ENCODE peak calls at places on chromosomes 12 and 14, in ten cellular contexts. J is thoracic aorta; W is stimulated activated CD4-positive, alpha-beta T cell treated with anti-CD3 and anti-CD28 coated beads, Interleukin-2, amount 100 ng/mL, for 24 hours; X is iris pigment epithelial cell; G is NCI-H1092 treated with DMSO at 0.1 percent for 48 hours; K is foreskin fibroblast; N is GM18507; H is iPS DF 6.9; Q is NCI-H1105 treated with DMSO at 0.1 percent for 48 hours; A is left colon. R is an unnamed sample.

GRCh38 chr12:113184098-113184899 is 979 bp downstream of the DDX54 start:
- DNase-seq in J (peak), W (no peak), X (no peak), G (no peak), K (no peak), N (no peak), H (no peak), Q (no peak), A (no peak), R (no peak)

GRCh38 chr12:83161451-83161850 is 474.7 kb downstream of the TMTC2 start:
- DNase-seq in J (no peak), W (no peak), X (peak), G (no peak), K (peak), N (no peak), H (no peak), Q (no peak), A (no peak), R (no peak)

GRCh38 chr14:81219821-81220487 is 805 bp downstream of the GTF2A1 start:
- DNase-seq in J (no peak), W (peak), X (peak), G (peak), K (peak), N (no peak), H (no peak), Q (peak), A (no peak), R (peak)

GRCh38 chr12:111806304-111806703 is 35.7 kb upstream of the MAPKAPK5 start:
- DNase-seq in J (no peak), W (no peak), X (no peak), G (no peak), K (no peak), N (no peak), H (no peak), Q (no peak), A (no peak), R (no peak)

GRCh38 chr14:24095196-24096068 is 1.3 kb downstream of the PCK2 start:
- DNase-seq in J (no peak), W (peak), X (peak), G (no peak), K (peak), N (peak), H (no peak), Q (peak), A (peak), R (peak)

GRCh38 chr14:29906256-29906885 is 21.3 kb downstream of the PRKD1 start:
- DNase-seq in J (no peak), W (no peak), X (peak), G (no peak), K (peak), N (no peak), H (no peak), Q (peak), A (no peak), R (peak)

GRCh38 chr12:127355061-127355820 is 911.7 kb upstream of the TMEM132C start:
- DNase-seq in J (no peak), W (no peak), X (no peak), G (peak), K (peak), N (no peak), H (peak), Q (no peak), A (no peak), R (peak)

GRCh38 chr12:57487055-57487596 is 742 bp upstream of the MARS1 start:
- DNase-seq in J (no peak), W (no peak), X (no peak), G (no peak), K (no peak), N (no peak), H (no peak), Q (no peak), A (no peak), R (no peak)

GRCh38 chr14:100098171-100098570 is 32.9 kb downstream of the EVL start:
- DNase-seq in J (no peak), W (no peak), X (no peak), G (no peak), K (no peak), N (no peak), H (no peak), Q (no peak), A (no peak), R (no peak)

GRCh38 chr12:109764123-109764522 is 50.5 kb downstream of the FAM222A start:
- DNase-seq in J (no peak), W (no peak), X (no peak), G (no peak), K (no peak), N (no peak), H (no peak), Q (no peak), A (no peak), R (no peak)

GRCh38 chr14:100118377-100119011 is 41.0 kb downstream of the DEGS2 start:
- DNase-seq in J (no peak), W (no peak), X (no peak), G (no peak), K (no peak), N (no peak), H (no peak), Q (no peak), A (no peak), R (no peak)

GRCh38 chr12:106342397-106343212 is 14.9 kb upstream of the POLR3B start:
- DNase-seq in J (peak), W (no peak), X (peak), G (no peak), K (peak), N (no peak), H (no peak), Q (peak), A (peak), R (peak)

GRCh38 chr14:91253795-91254323 is 9.4 kb upstream of the GPR68 start:
- DNase-seq in J (no peak), W (no peak), X (no peak), G (peak), K (no peak), N (no peak), H (no peak), Q (no peak), A (no peak), R (no peak)

GRCh38 chr12:81450920-81451739 is 308.0 kb downstream of the PPFIA2 start:
- DNase-seq in J (no peak), W (no peak), X (peak), G (peak), K (peak), N (no peak), H (peak), Q (peak), A (no peak), R (peak)

GRCh38 chr14:20455355-20456300 is 602 bp downstream of the APEX1 start:
- DNase-seq in J (no peak), W (no peak), X (peak), G (no peak), K (peak), N (no peak), H (no peak), Q (peak), A (no peak), R (peak)

GRCh38 chr12:43282106-43282505 is 269.9 kb downstream of the ADAMTS20 start:
- DNase-seq in J (no peak), W (no peak), X (peak), G (no peak), K (no peak), N (no peak), H (no peak), Q (peak), A (no peak), R (peak)

GRCh38 chr12:94832780-94833760 is 170.4 kb downstream of the NDUFA12 start:
- DNase-seq in J (no peak), W (no peak), X (peak), G (peak), K (no peak), N (no peak), H (peak), Q (peak), A (no peak), R (peak)

GRCh38 chr12:116783503-116784237 is 45.6 kb downstream of the RNFT2 start:
- DNase-seq in J (no peak), W (no peak), X (no peak), G (no peak), K (no peak), N (no peak), H (no peak), Q (peak), A (no peak), R (no peak)

GRCh38 chr12:54725233-54725843 is 77.2 kb upstream of the DCD start:
- DNase-seq in J (no peak), W (no peak), X (peak), G (peak), K (no peak), N (no peak), H (peak), Q (peak), A (no peak), R (peak)